ENCODE peak calls at places on chromosomes 11 and 22, in ten cellular contexts. N, T, K, O, D, Q, G, R, B and X are unnamed samples.

GRCh38 chr11:76524919-76525318 is 80.1 kb downstream of the EMSY start:
- DNase-seq in N (no peak), T (no peak), K (no peak), O (no peak), D (no peak), Q (no peak), G (peak; percentile 64), R (peak; percentile 26), B (no peak), X (no peak)

GRCh38 chr11:33387586-33387985 is 130.4 kb downstream of the HIPK3 start:
- DNase-seq in N (no peak), T (peak; percentile 48), K (no peak), O (no peak), D (no peak), Q (no peak), G (no peak), R (no peak), B (no peak), X (no peak)

GRCh38 chr11:13008625-13009475 is at the start of gene RASSF10:
- DNase-seq in N (peak; percentile 20), T (no peak), K (peak; percentile 78), O (no peak), D (peak; percentile 63), Q (peak; percentile 77), G (peak; percentile 94), R (no peak), B (peak; percentile 85), X (no peak)

GRCh38 chr11:65502274-65502851 is 3.5 kb downstream of the MALAT1 start:
- DNase-seq in N (peak; percentile 63), T (no peak), K (no peak), O (no peak), D (no peak), Q (no peak), G (no peak), R (no peak), B (no peak), X (no peak)

GRCh38 chr11:35098850-35099249 is 40.1 kb upstream of the CD44 start:
- DNase-seq in N (no peak), T (no peak), K (no peak), O (no peak), D (no peak), Q (no peak), G (no peak), R (no peak), B (no peak), X (no peak)

GRCh38 chr11:65380460-65381126 is 1.9 kb downstream of the SLC25A45 start:
- DNase-seq in N (no peak), T (no peak), K (no peak), O (no peak), D (no peak), Q (no peak), G (no peak), R (no peak), B (peak; percentile 55), X (no peak)

GRCh38 chr22:21937821-21938070 is 14.9 kb downstream of the PPM1F start:
- DNase-seq in N (no peak), T (no peak), K (peak; percentile 89), O (no peak), D (no peak), Q (no peak), G (no peak), R (no peak), B (no peak), X (no peak)

GRCh38 chr11:18394928-18395734 is 768 bp downstream of the LDHA start:
- DNase-seq in N (peak; percentile 45), T (no peak), K (peak; percentile 63), O (peak; percentile 35), D (no peak), Q (no peak), G (peak; percentile 31), R (no peak), B (peak; percentile 34), X (peak; percentile 78)

GRCh38 chr11:2381494-2382128 is 4.5 kb downstream of the CD81 start:
- DNase-seq in N (no peak), T (no peak), K (no peak), O (no peak), D (peak; percentile 74), Q (no peak), G (no peak), R (no peak), B (no peak), X (peak; percentile 76)

GRCh38 chr11:2379471-2380174 is 2.5 kb downstream of the CD81 start:
- DNase-seq in N (no peak), T (no peak), K (no peak), O (no peak), D (no peak), Q (no peak), G (no peak), R (no peak), B (no peak), X (peak; percentile 77)

GRCh38 chr11:2382129-2382517 is 5.0 kb downstream of the CD81 start:
- DNase-seq in N (no peak), T (no peak), K (no peak), O (no peak), D (peak; percentile 66), Q (no peak), G (no peak), R (no peak), B (no peak), X (peak; percentile 78)

GRCh38 chr11:2380396-2380795 is 3.3 kb downstream of the CD81 start:
- DNase-seq in N (no peak), T (no peak), K (no peak), O (no peak), D (no peak), Q (no peak), G (no peak), R (no peak), B (no peak), X (no peak)

GRCh38 chr11:2380807-2381350 is 3.8 kb downstream of the CD81 start:
- DNase-seq in N (peak; percentile 57), T (peak; percentile 55), K (peak; percentile 90), O (no peak), D (peak; percentile 89), Q (no peak), G (peak; percentile 47), R (no peak), B (peak; percentile 70), X (peak; percentile 90)
- TF ChIP-seq POLR2A in N (no peak), T (no peak), K (no peak), O (no peak), D (no peak), Q (no peak), G (no peak), R (no peak), B (peak; percentile 40), X (no peak)

DNA sequence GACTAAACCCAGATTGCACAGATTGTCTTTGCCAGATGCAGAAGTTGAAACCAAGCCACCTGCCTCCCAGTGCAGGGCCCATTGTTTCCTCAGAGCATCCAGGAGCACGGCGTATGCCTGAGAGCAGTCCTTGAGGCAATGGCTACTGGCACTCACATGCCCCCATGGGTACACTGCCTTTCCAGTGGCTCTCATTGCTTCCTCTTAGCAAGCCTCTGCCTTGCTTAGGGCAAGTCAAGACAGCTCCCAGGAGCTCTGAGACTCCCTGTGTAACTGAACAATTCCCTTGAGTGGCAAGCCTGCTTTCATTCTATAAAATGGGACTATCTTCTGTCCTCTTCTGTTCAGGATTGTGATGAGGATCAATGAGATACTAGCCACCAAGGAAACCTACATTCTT is 4.1 kb downstream of the SYTL2 start:
- DNase-seq in N (no peak), T (no peak), K (no peak), O (no peak), D (no peak), Q (no peak), G (no peak), R (no peak), B (no peak), X (no peak)
- TF ChIP-seq POLR2AphosphoS5 in N (no peak), T (no peak), K (no peak), O (no peak), D (no peak), Q (no peak), G (no peak), R (no peak), B (no peak), X (no peak)

GRCh38 chr11:36450391-36450714 is 59.7 kb downstream of the TRAF6 start:
- DNase-seq in N (no peak), T (no peak), K (no peak), O (no peak), D (no peak), Q (no peak), G (no peak), R (no peak), B (no peak), X (no peak)

GRCh38 chr11:36451681-36452080 is 58.4 kb downstream of the TRAF6 start:
- DNase-seq in N (no peak), T (no peak), K (no peak), O (no peak), D (no peak), Q (no peak), G (no peak), R (no peak), B (no peak), X (no peak)

GRCh38 chr11:36447947-36448346 is 62.1 kb downstream of the TRAF6 start:
- DNase-seq in N (no peak), T (no peak), K (no peak), O (no peak), D (no peak), Q (no peak), G (no peak), R (no peak), B (no peak), X (no peak)

GRCh38 chr11:36451045-36451444 is 59.0 kb downstream of the TRAF6 start:
- DNase-seq in N (no peak), T (no peak), K (no peak), O (no peak), D (no peak), Q (no peak), G (no peak), R (no peak), B (no peak), X (no peak)

DNA sequence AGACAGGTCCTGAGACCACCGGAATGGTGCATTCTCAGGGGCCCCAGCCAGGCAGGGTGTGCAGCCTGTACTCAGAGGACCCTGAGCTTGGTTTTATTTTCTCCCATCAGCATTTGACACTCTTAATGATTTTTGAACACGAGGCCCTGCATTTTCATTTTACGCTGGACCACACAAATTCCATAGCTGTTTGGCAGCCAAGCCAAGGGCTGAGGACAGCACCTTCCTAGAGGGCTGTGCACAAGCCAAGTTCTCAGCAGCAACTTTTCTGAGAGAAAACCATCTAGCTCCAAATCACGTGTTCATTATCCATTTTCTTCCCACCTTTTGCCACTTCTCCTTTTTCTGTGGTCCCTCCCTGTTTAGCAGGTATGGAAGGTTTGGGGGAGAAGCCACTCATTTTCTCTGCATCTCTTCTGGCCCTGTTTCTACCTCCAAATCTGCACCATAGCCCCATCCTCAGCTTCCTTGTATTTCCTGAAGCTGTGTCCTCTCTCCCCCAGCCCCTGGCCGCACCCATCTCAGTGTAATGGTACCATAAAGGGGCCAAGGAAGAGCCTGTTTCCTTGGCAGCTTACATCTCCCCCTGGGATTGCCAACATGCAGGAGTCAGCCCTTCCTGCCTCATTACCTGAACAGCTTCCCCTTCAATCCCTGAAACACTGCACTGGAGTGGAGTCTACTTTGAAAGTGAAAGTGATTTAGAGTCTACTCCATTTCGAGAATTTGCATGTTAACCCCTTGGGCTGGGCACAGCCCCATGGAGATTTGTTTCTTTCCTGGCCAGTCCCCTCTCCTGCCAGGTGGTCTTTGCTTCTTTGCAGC is 60.3 kb downstream of the TRAF6 start:
- DNase-seq in N (no peak), T (no peak), K (no peak), O (no peak), D (no peak), Q (no peak), G (no peak), R (no peak), B (no peak), X (no peak)
- H3K4me3 ChIP-seq in N (no peak overlapping the region), T (no peak overlapping the region), K (no peak overlapping the region), O (no peak overlapping the region), D (no peak overlapping the region), Q (no peak overlapping the region), G (peak overlapping the region; percentile 17), R (no peak overlapping the region), B (no peak overlapping the region), X (peak overlapping the region; percentile 54)

GRCh38 chr11:119084663-119085522 is at the start of gene HMBS:
- DNase-seq in N (peak; percentile 95), T (peak; percentile 79), K (peak; percentile 95), O (peak; percentile 86), D (peak; percentile 98), Q (peak; percentile 75), G (peak; percentile 94), R (peak; percentile 80), B (peak; percentile 95), X (peak; percentile 98)
- TF ChIP-seq POLR2A in N (peak; percentile 97), T (peak; percentile 89), K (no peak), O (peak; percentile 92), D (peak; percentile 29), Q (peak; percentile 95), G (no peak), R (peak; percentile 74), B (peak; percentile 54), X (no peak)